ENCODE peak calls at places on chromosomes 12 and 14, in ten cellular contexts. J is GM20000; L is GM12891; F is Jurkat, Clone E6-1; O is glutamatergic neuron; Y is GM04503; A is RWPE2; H is upper lobe of right lung; S is T-helper 2 cell; K is stimulated activated CD4-positive, alpha-beta T cell treated with anti-CD3 and anti-CD28 coated beads, Interleukin-1b, Interleukin-23, amount 100 ng/mL, for 1 hour. P is an unnamed sample.

GRCh38 chr12:104974626-104975290 is 11.4 kb upstream of the NOPCHAP1 start:
- DNase-seq in Y (no peak), J (peak), L (peak), K (no peak), A (no peak), S (no peak), F (no peak), H (no peak), O (no peak), P (no peak)

GRCh38 chr12:46299846-46300245 is 31.0 kb upstream of the SLC38A1 start:
- DNase-seq in A (no peak), O (no peak), L (no peak), J (no peak), S (no peak), K (no peak), H (no peak), F (no peak), Y (no peak), P (no peak)

GRCh38 chr12:124442772-124443445 is 124.5 kb downstream of the NCOR2 start:
- DNase-seq in Y (no peak), F (no peak), S (no peak), K (no peak), A (no peak), H (no peak), J (no peak), L (no peak), O (no peak), P (no peak)

GRCh38 chr12:54134850-54135249 is 53.9 kb downstream of the SMUG1 start:
- DNase-seq in F (no peak), K (no peak), H (no peak), S (no peak), A (no peak), O (no peak), J (no peak), L (no peak), Y (no peak), P (no peak)

GRCh38 chr14:68884031-68885030 is 91.5 kb upstream of the ZFP36L1 start:
- DNase-seq in A (peak), S (no peak), Y (peak), H (no peak), O (no peak), K (no peak), L (no peak), F (no peak), J (no peak), P (no peak)

GRCh38 chr12:96274331-96274730 is 80.2 kb downstream of the ELK3 start:
- DNase-seq in S (no peak), J (no peak), A (no peak), H (no peak), L (no peak), O (no peak), Y (peak), F (no peak), K (no peak), P (peak)

GRCh38 chr14:101465795-101466448 is 95.4 kb upstream of the DIO3 start:
- DNase-seq in H (peak), S (no peak), L (no peak), J (no peak), Y (no peak), F (no peak), K (no peak), O (no peak), A (no peak), P (no peak)

GRCh38 chr14:69863083-69863482 is 16.1 kb upstream of the SMOC1 start:
- DNase-seq in H (no peak), F (no peak), A (peak), O (no peak), L (no peak), K (no peak), J (no peak), S (no peak), Y (no peak), P (no peak)

GRCh38 chr14:102500190-102500661 is 9.3 kb downstream of the ANKRD9 start:
- DNase-seq in L (no peak), K (no peak), O (no peak), J (no peak), S (peak), A (peak), Y (peak), F (no peak), H (peak), P (no peak)

GRCh38 chr12:107435072-107435471 is 250.5 kb upstream of the PWP1 start:
- DNase-seq in K (no peak), J (no peak), A (no peak), H (no peak), Y (no peak), F (no peak), O (no peak), S (no peak), L (no peak), P (no peak)

GRCh38 chr12:95633049-95633545 is 81.8 kb upstream of the USP44 start:
- DNase-seq in S (no peak), J (no peak), L (no peak), A (peak), K (no peak), Y (peak), H (peak), O (no peak), F (no peak), P (peak)

GRCh38 chr14:95156153-95156764 is 1.1 kb downstream of the DICER1 start:
- DNase-seq in L (peak), H (no peak), Y (no peak), O (no peak), K (no peak), S (no peak), J (peak), F (no peak), A (no peak), P (peak)

GRCh38 chr12:31206038-31206670 is 119.8 kb downstream of the SINHCAF start:
- DNase-seq in J (no peak), S (no peak), Y (no peak), O (no peak), H (no peak), K (no peak), A (no peak), F (no peak), L (no peak), P (peak)

GRCh38 chr12:132259872-132260695 is 69.3 kb downstream of the GALNT9 start:
- DNase-seq in O (no peak), K (no peak), H (no peak), F (no peak), A (no peak), Y (no peak), L (no peak), S (no peak), J (no peak), P (no peak)

GRCh38 chr12:88752183-88752582 is 171.9 kb upstream of the KITLG start:
- DNase-seq in L (no peak), S (no peak), K (no peak), A (no peak), Y (no peak), H (no peak), F (no peak), O (no peak), J (no peak), P (no peak)

GRCh38 chr12:95646781-95647184 is 95.5 kb upstream of the USP44 start:
- DNase-seq in H (no peak), S (no peak), L (no peak), A (no peak), F (no peak), K (no peak), Y (peak), O (no peak), J (no peak), P (no peak)

GRCh38 chr14:101020971-101021370 is 117.4 kb upstream of the RTL1 start:
- DNase-seq in L (no peak), S (no peak), J (no peak), H (peak), Y (no peak), A (peak), O (no peak), F (no peak), K (no peak), P (no peak)

GRCh38 chr14:55539975-55540374 is 40.0 kb upstream of the KTN1 start:
- DNase-seq in K (no peak), S (no peak), A (no peak), H (no peak), L (no peak), O (no peak), J (no peak), F (no peak), Y (no peak), P (no peak)

GRCh38 chr14:52878469-52878868 is 72.4 kb downstream of the FERMT2 start:
- DNase-seq in F (no peak), O (no peak), A (no peak), J (no peak), S (no peak), H (no peak), L (no peak), Y (no peak), K (no peak), P (no peak)

GRCh38 chr14:100864206-100864605 is 38.3 kb downstream of the MEG3 start:
- DNase-seq in A (peak), K (no peak), H (peak), S (no peak), Y (no peak), O (no peak), J (no peak), L (no peak), F (no peak), P (no peak)

GRCh38 chr12:25100738-25101445 is 94.1 kb downstream of the DNAI7 start:
- DNase-seq in S (no peak), J (peak), A (no peak), K (no peak), O (no peak), Y (no peak), F (no peak), H (no peak), L (no peak), P (no peak)

GRCh38 chr12:93536766-93537515 is 35.5 kb upstream of the SOCS2 start:
- DNase-seq in O (no peak), H (no peak), K (no peak), A (no peak), L (no peak), Y (no peak), S (no peak), J (peak), F (no peak), P (no peak)

GRCh38 chr12:40446385-40446784 is 221.6 kb downstream of the LRRK2 start:
- DNase-seq in K (no peak), L (peak), H (no peak), O (no peak), J (peak), S (no peak), Y (no peak), A (no peak), F (peak), P (no peak)

GRCh38 chr12:34400986-34401658 is 378.8 kb downstream of the ALG10 start:
- DNase-seq in F (no peak), Y (no peak), H (peak), A (peak), J (peak), O (peak), S (no peak), K (no peak), L (no peak), P (no peak)

GRCh38 chr12:58877243-58877743 is 43.0 kb downstream of the LRIG3 start:
- DNase-seq in A (peak), L (no peak), J (no peak), O (no peak), S (no peak), H (no peak), F (peak), K (no peak), Y (peak), P (peak)

GRCh38 chr14:29885988-29886387 is 41.7 kb downstream of the PRKD1 start:
- DNase-seq in F (no peak), L (no peak), K (no peak), J (no peak), O (no peak), Y (no peak), H (no peak), S (no peak), A (no peak), P (no peak)

GRCh38 chr14:37597538-37598084 is 2.2 kb downstream of the TTC6 start:
- DNase-seq in L (no peak), S (no peak), K (no peak), A (no peak), O (peak), F (no peak), Y (no peak), H (peak), J (peak), P (no peak)

GRCh38 chr14:69005432-69006148 is 26.5 kb upstream of the ACTN1 start:
- DNase-seq in S (no peak), H (no peak), L (no peak), J (no peak), F (no peak), Y (peak), A (peak), O (no peak), K (no peak), P (peak)

GRCh38 chr14:32003585-32003984 is 73.5 kb upstream of the ARHGAP5 start:
- DNase-seq in S (no peak), H (no peak), Y (no peak), K (no peak), J (no peak), L (no peak), F (no peak), O (no peak), A (no peak), P (no peak)

GRCh38 chr12:28242888-28243633 is 52.8 kb downstream of the CCDC91 start:
- DNase-seq in F (no peak), K (no peak), A (no peak), Y (no peak), S (no peak), O (no peak), J (no peak), H (no peak), L (no peak), P (no peak)

GRCh38 chr14:65239143-65239672 is 136.9 kb upstream of the MAX start:
- DNase-seq in H (no peak), L (no peak), S (no peak), F (no peak), O (no peak), J (no peak), Y (peak), A (no peak), K (no peak), P (no peak)

GRCh38 chr14:51527073-51527472 is 124.6 kb upstream of the FRMD6 start:
- DNase-seq in O (no peak), L (no peak), S (no peak), A (no peak), H (no peak), K (no peak), J (no peak), F (no peak), Y (no peak), P (no peak)